ENCODE peak calls at places on chromosomes 7 and 10, in eight cellular contexts. O, Q, F, K, T, B, N and J are unnamed samples.

GRCh38 chr10:77082601-77083252 is 554.9 kb downstream of the KCNMA1 start:
- DNase-seq in O (peak; percentile 34), Q (no peak), F (peak; percentile 48), K (no peak), T (no peak), B (no peak), N (no peak), J (no peak)

GRCh38 chr7:80884511-80885195 is 34.2 kb downstream of the SEMA3C start:
- DNase-seq in O (no peak), Q (no peak), F (no peak), K (no peak), T (no peak), B (no peak), N (no peak), J (no peak)

GRCh38 chr10:50396491-50397311 is 145.4 kb upstream of the ASAH2 start:
- DNase-seq in O (peak; percentile 46), Q (no peak), F (no peak), K (no peak), T (no peak), B (no peak), N (no peak), J (no peak)

GRCh38 chr7:77806425-77806824 is 7.9 kb downstream of the PHTF2 start:
- DNase-seq in O (no peak), Q (no peak), F (no peak), K (no peak), T (no peak), B (no peak), N (no peak), J (no peak)

GRCh38 chr10:73999703-74000102 is 1.8 kb downstream of the VCL start:
- DNase-seq in O (no peak), Q (no peak), F (peak; percentile 21), K (peak; percentile 19), T (no peak), B (no peak), N (no peak), J (no peak)

GRCh38 chr10:23439920-23440875 is 1.3 kb downstream of the OTUD1 start:
- DNase-seq in O (peak; percentile 41), Q (peak; percentile 35), F (peak; percentile 24), K (peak; percentile 58), T (peak; percentile 67), B (peak; percentile 46), N (no peak), J (peak; percentile 59)

GRCh38 chr10:3179174-3179573 is 6.6 kb upstream of the PITRM1 start:
- DNase-seq in O (no peak), Q (no peak), F (no peak), K (no peak), T (no peak), B (no peak), N (no peak), J (no peak)

GRCh38 chr10:66837990-66838389 is 87.8 kb upstream of the LRRTM3 start:
- DNase-seq in O (peak; percentile 70), Q (no peak), F (peak; percentile 25), K (no peak), T (no peak), B (no peak), N (no peak), J (no peak)

GRCh38 chr10:129556316-129556715 is 89.3 kb downstream of the MGMT start:
- DNase-seq in O (no peak), Q (no peak), F (no peak), K (no peak), T (no peak), B (no peak), N (no peak), J (no peak)

GRCh38 chr7:21497072-21497471 is 45.8 kb upstream of the DNAH11 start:
- DNase-seq in O (peak; percentile 36), Q (no peak), F (peak; percentile 17), K (no peak), T (no peak), B (no peak), N (peak; percentile 16), J (peak; percentile 18)

GRCh38 chr7:31146026-31146425 is 93.9 kb downstream of the ADCYAP1R1 start:
- DNase-seq in O (no peak), Q (no peak), F (no peak), K (no peak), T (no peak), B (no peak), N (no peak), J (no peak)

GRCh38 chr7:22142593-22142992 is 196.9 kb upstream of the CDCA7L start:
- DNase-seq in O (no peak), Q (no peak), F (no peak), K (no peak), T (no peak), B (no peak), N (no peak), J (no peak)

GRCh38 chr10:23080211-23080724 is 15.1 kb upstream of the MSRB2 start:
- DNase-seq in O (no peak), Q (no peak), F (no peak), K (no peak), T (no peak), B (no peak), N (no peak), J (no peak)

GRCh38 chr7:92766461-92767003 is 69.8 kb downstream of the CDK6 start:
- DNase-seq in O (peak; percentile 39), Q (peak; percentile 36), F (no peak), K (peak; percentile 56), T (no peak), B (no peak), N (no peak), J (peak; percentile 30)

GRCh38 chr7:156022483-156023459 is 210.5 kb upstream of the SHH start:
- DNase-seq in O (no peak), Q (no peak), F (no peak), K (no peak), T (no peak), B (no peak), N (no peak), J (no peak)

GRCh38 chr7:787332-788240 is 44.7 kb upstream of the SUN1 start:
- DNase-seq in O (no peak), Q (no peak), F (no peak), K (no peak), T (no peak), B (no peak), N (no peak), J (no peak)

GRCh38 chr10:71370031-71370430 is 26.7 kb upstream of the CDH23 start:
- DNase-seq in O (no peak), Q (no peak), F (no peak), K (no peak), T (no peak), B (no peak), N (no peak), J (no peak)

GRCh38 chr10:72886596-72887522 is 6.7 kb upstream of the OIT3 start:
- DNase-seq in O (no peak), Q (no peak), F (no peak), K (no peak), T (no peak), B (no peak), N (no peak), J (no peak)

GRCh38 chr10:132591166-132591971 is 53.8 kb downstream of the INPP5A start:
- DNase-seq in O (peak; percentile 70), Q (no peak), F (peak; percentile 29), K (peak; percentile 75), T (no peak), B (peak; percentile 9), N (no peak), J (peak; percentile 78)
- TF ChIP-seq CTCF in O (no peak), Q (no peak), F (no peak), K (no peak), T (no peak), B (no peak), N (peak; percentile 28), J (peak; percentile 15)

GRCh38 chr10:114523876-114524275 is 119.6 kb upstream of the AFAP1L2 start:
- DNase-seq in O (no peak), Q (no peak), F (no peak), K (no peak), T (no peak), B (no peak), N (no peak), J (no peak)
- TF ChIP-seq CTCF in O (no peak), Q (no peak), F (no peak), K (no peak), T (no peak), B (no peak), N (no peak), J (no peak)

DNA sequence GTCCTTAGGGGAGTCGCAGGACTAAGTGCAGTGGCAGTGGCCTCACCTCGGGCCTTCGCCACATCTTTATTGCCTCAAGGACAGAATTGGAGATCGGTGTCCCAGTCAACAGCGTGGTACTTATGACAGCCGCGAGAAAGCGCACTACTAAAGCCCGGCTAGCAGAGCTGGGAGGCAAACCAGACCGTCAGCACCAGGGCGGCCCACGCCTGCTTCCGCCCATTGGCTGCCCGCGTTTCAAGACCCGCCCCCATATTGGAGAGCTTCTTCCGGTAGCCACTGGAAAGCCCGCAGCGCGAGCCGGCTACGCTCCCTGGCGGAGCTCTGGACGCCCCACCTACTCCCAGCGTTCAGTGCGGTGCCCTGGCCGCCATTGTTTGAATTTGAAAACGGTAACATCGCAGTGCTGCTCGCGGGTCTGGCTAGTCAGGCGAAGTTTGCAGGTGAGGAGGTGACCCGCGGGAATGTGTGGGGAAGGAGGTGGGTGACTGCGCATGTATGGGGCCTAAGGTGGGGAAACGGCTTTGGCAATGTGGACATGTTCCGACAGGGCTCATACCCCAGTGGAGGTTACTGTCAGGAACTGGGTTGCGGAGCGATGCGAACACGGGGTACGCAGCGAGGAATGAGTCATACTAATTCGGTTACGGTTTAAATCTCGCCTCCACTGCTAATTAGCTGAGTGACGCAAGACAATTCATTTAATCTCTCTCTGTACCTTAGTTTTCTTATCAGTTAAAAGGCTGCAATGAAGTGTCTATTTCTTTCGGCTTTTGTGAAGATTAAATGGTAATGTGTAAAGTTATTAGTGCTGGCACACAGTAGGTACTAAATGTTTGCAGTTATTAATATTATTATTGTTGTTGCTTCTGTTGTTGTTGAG is at the start of gene KIF20B:
- DNase-seq in O (peak; percentile 96), Q (peak; percentile 98), F (peak; percentile 97), K (peak; percentile 98), T (peak; percentile 98), B (peak; percentile 94), N (peak; percentile 93), J (peak; percentile 97)
- TF ChIP-seq CTCF in O (peak; percentile 38), Q (peak; percentile 33), F (peak; percentile 29), K (peak; percentile 40), T (no peak), B (peak; percentile 30), N (no peak), J (no peak)

GRCh38 chr7:13308423-13308822 is 621.0 kb downstream of the ARL4A start:
- DNase-seq in O (no peak), Q (no peak), F (no peak), K (no peak), T (no peak), B (no peak), N (no peak), J (no peak)

GRCh38 chr7:13312327-13312726 is 624.9 kb downstream of the ARL4A start:
- DNase-seq in O (no peak), Q (no peak), F (no peak), K (no peak), T (no peak), B (no peak), N (peak; percentile 6), J (peak; percentile 46)

GRCh38 chr7:13309535-13309934 is 622.1 kb downstream of the ARL4A start:
- DNase-seq in O (peak; percentile 27), Q (no peak), F (no peak), K (no peak), T (no peak), B (no peak), N (no peak), J (no peak)
- TF ChIP-seq CTCF in O (peak; percentile 23), Q (no peak), F (no peak), K (peak; percentile 6), T (no peak), B (no peak), N (peak; percentile 3), J (no peak)